ENCODE peak calls at places on chromosomes 2 and 18, in six cellular contexts. One of them, this sample, is unnamed. For H3K9me3, the result is how much of the 10 kb centered on the place peaks cover.

GRCh38 chr2:238970553-238971081 is 122.7 kb downstream of the TWIST2 start:
- DNase-seq in PC-9: no peak
- DNase-seq in right lobe of liver: peak
- DNase-seq in A549: peak
- DNase-seq in neuronal stem cell: peak
- DNase-seq in SK-N-MC: no peak
- DNase-seq in this sample: peak

GRCh38 chr2:240256704-240257637 is 116.5 kb upstream of the OTOS start:
- DNase-seq in PC-9: peak
- DNase-seq in right lobe of liver: no peak
- DNase-seq in A549: no peak
- DNase-seq in neuronal stem cell: no peak
- DNase-seq in SK-N-MC: no peak
- DNase-seq in this sample: no peak

GRCh38 chr2:12330916-12331315 is 385.8 kb upstream of the TRIB2 start:
- DNase-seq in PC-9: peak
- DNase-seq in right lobe of liver: no peak
- DNase-seq in A549: no peak
- DNase-seq in neuronal stem cell: no peak
- DNase-seq in SK-N-MC: no peak
- DNase-seq in this sample: no peak

GRCh38 chr18:56637897-56638231 is 528 bp downstream of the TXNL1 start:
- DNase-seq in PC-9: peak
- DNase-seq in right lobe of liver: no peak
- DNase-seq in A549: no peak
- DNase-seq in neuronal stem cell: no peak
- DNase-seq in SK-N-MC: no peak
- DNase-seq in this sample: peak

GRCh38 chr2:222722327-222722946 is 51.0 kb downstream of the MOGAT1 start:
- DNase-seq in PC-9: no peak
- DNase-seq in right lobe of liver: no peak
- DNase-seq in A549: no peak
- DNase-seq in neuronal stem cell: no peak
- DNase-seq in SK-N-MC: peak
- DNase-seq in this sample: no peak

GRCh38 chr2:64915510-64915900 is 73.7 kb upstream of the SLC1A4 start:
- DNase-seq in PC-9: no peak
- DNase-seq in right lobe of liver: no peak
- DNase-seq in A549: no peak
- DNase-seq in neuronal stem cell: no peak
- DNase-seq in SK-N-MC: no peak
- DNase-seq in this sample: no peak

GRCh38 chr2:9221223-9221622 is 14.6 kb downstream of the ASAP2 start:
- DNase-seq in PC-9: no peak
- DNase-seq in right lobe of liver: no peak
- DNase-seq in A549: no peak
- DNase-seq in neuronal stem cell: no peak
- DNase-seq in SK-N-MC: no peak
- DNase-seq in this sample: no peak

GRCh38 chr2:224101820-224102630 is 62.9 kb upstream of the SERPINE2 start:
- DNase-seq in PC-9: peak
- DNase-seq in right lobe of liver: no peak
- DNase-seq in A549: no peak
- DNase-seq in neuronal stem cell: no peak
- DNase-seq in SK-N-MC: peak
- DNase-seq in this sample: no peak

GRCh38 chr2:210195066-210195852 is 24.1 kb upstream of the KANSL1L start:
- DNase-seq in PC-9: peak
- DNase-seq in right lobe of liver: no peak
- DNase-seq in A549: no peak
- DNase-seq in neuronal stem cell: no peak
- DNase-seq in SK-N-MC: peak
- DNase-seq in this sample: no peak

GRCh38 chr2:46298522-46299351 is 1.5 kb downstream of the EPAS1 start:
- DNase-seq in PC-9: peak
- DNase-seq in right lobe of liver: peak
- DNase-seq in A549: peak
- DNase-seq in neuronal stem cell: peak
- DNase-seq in SK-N-MC: no peak
- DNase-seq in this sample: peak

GRCh38 chr2:134669731-134670669 is 48.8 kb downstream of the TMEM163 start:
- DNase-seq in PC-9: no peak
- DNase-seq in right lobe of liver: no peak
- DNase-seq in A549: no peak
- DNase-seq in neuronal stem cell: no peak
- DNase-seq in SK-N-MC: no peak
- DNase-seq in this sample: peak

GRCh38 chr2:61582191-61582590 is 44.0 kb upstream of the XPO1 start:
- DNase-seq in PC-9: no peak
- DNase-seq in right lobe of liver: no peak
- DNase-seq in A549: no peak
- DNase-seq in neuronal stem cell: no peak
- DNase-seq in SK-N-MC: no peak
- DNase-seq in this sample: no peak

GRCh38 chr2:141611981-141612380 is 518.8 kb downstream of the LRP1B start:
- DNase-seq in PC-9: no peak
- DNase-seq in right lobe of liver: no peak
- DNase-seq in A549: no peak
- DNase-seq in neuronal stem cell: no peak
- DNase-seq in SK-N-MC: no peak
- DNase-seq in this sample: no peak

GRCh38 chr2:135825131-135825854 is 11.7 kb downstream of the LCT start:
- DNase-seq in PC-9: no peak
- DNase-seq in right lobe of liver: no peak
- DNase-seq in A549: no peak
- DNase-seq in neuronal stem cell: no peak
- DNase-seq in SK-N-MC: no peak
- DNase-seq in this sample: no peak

GRCh38 chr2:106572541-106573148 is 85.5 kb downstream of the CD8B2 start:
- DNase-seq in PC-9: no peak
- DNase-seq in right lobe of liver: no peak
- DNase-seq in A549: peak
- DNase-seq in neuronal stem cell: no peak
- DNase-seq in SK-N-MC: no peak
- DNase-seq in this sample: no peak

GRCh38 chr2:27369471-27370025 is 590 bp downstream of the EIF2B4 start:
- DNase-seq in PC-9: peak
- DNase-seq in right lobe of liver: no peak
- DNase-seq in A549: peak
- DNase-seq in neuronal stem cell: no peak
- DNase-seq in SK-N-MC: no peak
- DNase-seq in this sample: peak

GRCh38 chr2:219844756-219845155 is 217.3 kb downstream of the SLC4A3 start:
- DNase-seq in PC-9: no peak
- DNase-seq in right lobe of liver: no peak
- DNase-seq in A549: no peak
- DNase-seq in neuronal stem cell: no peak
- DNase-seq in SK-N-MC: no peak
- DNase-seq in this sample: no peak

GRCh38 chr2:96502891-96503636 is 2.1 kb downstream of the NEURL3 start:
- DNase-seq in PC-9: peak
- DNase-seq in right lobe of liver: no peak
- DNase-seq in A549: no peak
- DNase-seq in neuronal stem cell: no peak
- DNase-seq in SK-N-MC: no peak
- DNase-seq in this sample: no peak

DNA sequence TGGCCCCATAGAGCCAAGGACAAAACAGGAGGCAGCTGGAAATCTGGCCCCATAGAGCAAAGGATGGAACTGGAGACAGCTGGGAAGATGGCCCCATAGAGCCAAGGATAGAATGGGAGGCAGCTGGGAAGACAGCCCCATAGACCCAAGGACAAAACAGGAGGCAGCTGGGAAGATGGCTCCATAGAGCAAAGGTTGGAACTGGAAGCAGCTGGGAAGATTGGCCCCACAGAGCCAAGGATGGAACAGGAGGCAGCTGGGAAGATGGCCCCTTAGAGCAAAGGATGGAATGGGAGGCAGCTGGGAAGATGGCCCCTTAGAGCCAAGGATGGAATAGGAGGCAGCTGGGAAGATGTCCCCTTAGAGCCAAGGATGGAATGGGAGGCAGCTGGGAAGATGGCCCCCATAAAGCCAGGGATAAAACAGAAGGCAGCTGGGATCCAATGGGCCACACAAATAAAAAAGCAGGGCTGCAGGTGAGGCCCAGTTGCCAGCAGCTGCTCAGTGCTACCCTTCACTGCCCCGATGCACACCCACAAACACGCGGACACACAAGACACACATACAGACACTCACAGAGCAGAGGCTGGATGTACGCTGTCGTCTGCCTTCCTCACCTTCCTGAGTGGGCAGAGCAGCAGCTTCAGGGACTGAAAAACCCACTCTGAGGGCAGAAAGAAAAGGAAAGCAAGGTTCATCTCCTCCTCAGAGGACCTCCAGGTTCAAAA is 505.4 kb upstream of the MYT1L start:
- DNase-seq in PC-9: no peak
- DNase-seq in right lobe of liver: no peak
- DNase-seq in A549: no peak
- DNase-seq in neuronal stem cell: no peak
- DNase-seq in SK-N-MC: no peak
- DNase-seq in this sample: no peak
- H3K9me3 ChIP-seq in PC-9: under half
- H3K9me3 ChIP-seq in right lobe of liver: under half
- H3K9me3 ChIP-seq in A549: under half
- H3K9me3 ChIP-seq in neuronal stem cell: under half
- H3K9me3 ChIP-seq in SK-N-MC: under half
- H3K9me3 ChIP-seq in this sample: under half

DNA sequence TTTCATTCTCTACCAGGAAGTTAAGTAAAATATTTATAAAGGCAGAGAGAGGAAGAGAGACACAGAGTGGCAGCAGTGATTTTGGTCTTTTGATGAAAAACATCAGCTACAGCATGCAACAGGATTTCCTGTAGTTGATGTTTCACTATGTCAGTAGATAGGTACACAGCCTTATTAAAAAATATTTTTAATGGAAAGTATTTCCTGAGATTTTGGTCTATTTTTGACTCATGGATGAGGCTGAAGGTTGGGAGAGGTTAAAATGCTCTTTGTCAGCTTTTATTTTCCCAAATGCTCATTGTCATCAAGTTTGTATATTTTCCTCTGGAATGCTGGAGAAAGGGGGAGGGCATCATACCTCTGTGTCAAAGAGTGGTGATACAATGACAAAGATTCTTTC is 1112.5 kb downstream of the CBLN2 start:
- DNase-seq in PC-9: no peak
- DNase-seq in right lobe of liver: no peak
- DNase-seq in A549: no peak
- DNase-seq in neuronal stem cell: no peak
- DNase-seq in SK-N-MC: no peak
- DNase-seq in this sample: no peak
- H3K9me3 ChIP-seq in PC-9: under half
- H3K9me3 ChIP-seq in right lobe of liver: under half
- H3K9me3 ChIP-seq in A549: under half
- H3K9me3 ChIP-seq in neuronal stem cell: under half
- H3K9me3 ChIP-seq in SK-N-MC: under half
- H3K9me3 ChIP-seq in this sample: under half

DNA sequence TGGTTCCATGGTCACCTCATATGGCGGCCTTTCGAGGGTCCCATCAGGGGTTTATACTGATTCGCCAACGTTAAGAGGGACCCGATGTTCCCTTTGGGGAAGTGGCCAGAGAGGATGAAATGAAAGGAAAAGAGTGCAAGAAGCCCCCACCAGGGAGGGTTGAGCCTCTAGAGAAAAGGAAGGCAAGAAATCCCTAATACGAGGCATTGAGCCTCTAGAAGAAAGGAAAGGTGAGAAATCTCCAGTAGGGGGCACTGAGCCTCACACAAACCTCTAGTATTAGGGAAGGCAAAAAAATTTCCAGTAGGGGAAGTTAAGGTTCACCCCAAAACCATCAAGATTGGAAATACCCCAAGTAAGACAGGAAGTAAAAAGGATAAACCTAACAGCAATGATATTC is 9.8 kb upstream of the SAP130 start:
- DNase-seq in PC-9: no peak
- DNase-seq in right lobe of liver: no peak
- DNase-seq in A549: no peak
- DNase-seq in neuronal stem cell: no peak
- DNase-seq in SK-N-MC: no peak
- DNase-seq in this sample: no peak
- H3K9me3 ChIP-seq in PC-9: under half
- H3K9me3 ChIP-seq in right lobe of liver: under half
- H3K9me3 ChIP-seq in A549: half or more
- H3K9me3 ChIP-seq in neuronal stem cell: under half
- H3K9me3 ChIP-seq in SK-N-MC: under half
- H3K9me3 ChIP-seq in this sample: under half

GRCh38 chr2:132473174-132473883 is 56.7 kb downstream of the GPR39 start:
- DNase-seq in PC-9: no peak
- DNase-seq in right lobe of liver: no peak
- DNase-seq in A549: no peak
- DNase-seq in neuronal stem cell: no peak
- DNase-seq in SK-N-MC: no peak
- DNase-seq in this sample: no peak

GRCh38 chr2:132463719-132464118 is 47.1 kb downstream of the GPR39 start:
- DNase-seq in PC-9: no peak
- DNase-seq in right lobe of liver: no peak
- DNase-seq in A549: no peak
- DNase-seq in neuronal stem cell: no peak
- DNase-seq in SK-N-MC: no peak
- DNase-seq in this sample: no peak

GRCh38 chr2:132466428-132467028 is 49.9 kb downstream of the GPR39 start:
- DNase-seq in PC-9: no peak
- DNase-seq in right lobe of liver: no peak
- DNase-seq in A549: no peak
- DNase-seq in neuronal stem cell: no peak
- DNase-seq in SK-N-MC: no peak
- DNase-seq in this sample: no peak

GRCh38 chr2:132465917-132466316 is 49.3 kb downstream of the GPR39 start:
- DNase-seq in PC-9: no peak
- DNase-seq in right lobe of liver: no peak
- DNase-seq in A549: no peak
- DNase-seq in neuronal stem cell: no peak
- DNase-seq in SK-N-MC: no peak
- DNase-seq in this sample: no peak

GRCh38 chr2:132469095-132469494 is 52.5 kb downstream of the GPR39 start:
- DNase-seq in PC-9: no peak
- DNase-seq in right lobe of liver: no peak
- DNase-seq in A549: no peak
- DNase-seq in neuronal stem cell: no peak
- DNase-seq in SK-N-MC: peak
- DNase-seq in this sample: no peak
- H3K9me3 ChIP-seq in PC-9: half or more
- H3K9me3 ChIP-seq in right lobe of liver: under half
- H3K9me3 ChIP-seq in A549: half or more
- H3K9me3 ChIP-seq in neuronal stem cell: under half
- H3K9me3 ChIP-seq in SK-N-MC: under half
- H3K9me3 ChIP-seq in this sample: under half

This sample was measured in left lung.